ENCODE peak calls at places on chromosomes 16 and 17, in nine cellular contexts. N is activated naive CD4-positive, alpha-beta T cell treated with anti-CD3 and anti-CD28 coated beads, Interleukin-2, amount 10 ng/mL, durations not matched to agents 7 days and 5 days; S is activated gamma-delta T cell treated with anti-CD3 and anti-CD28 coated beads, Interleukin-2, amount 50 U/mL, for 16 hours; X is NCI-H2081; P is GDM1; J is T-helper 17 cell; E is endodermal cell; K is HTR-8/SVneo; U is DMS 273 treated with DMSO at 0.1 percent for 48 hours. F is an unnamed sample.
A peak's percentile ranks its signal among the peaks of the same experiment; 100 is the strongest.

GRCh38 chr16:50154369-50154947 is 1.4 kb downstream of the TENT4B start:
- DNase-seq in N (peak; percentile 37), S (no peak), X (no peak), P (no peak), J (no peak), E (peak; percentile 51), K (no peak), U (no peak), F (peak; percentile 42)

GRCh38 chr17:16943032-16943352 is 28.9 kb downstream of the TNFRSF13B start:
- DNase-seq in N (no peak), S (no peak), X (no peak), P (no peak), J (no peak), E (peak; percentile 47), K (no peak), U (no peak), F (no peak)

GRCh38 chr16:87608400-87608985 is 6.2 kb downstream of the JPH3 start:
- DNase-seq in N (peak; percentile 78), S (peak; percentile 14), X (no peak), P (no peak), J (no peak), E (peak; percentile 96), K (peak; percentile 73), U (no peak), F (peak; percentile 74)

GRCh38 chr17:30256756-30257506 is 21.4 kb upstream of the SLC6A4 start:
- DNase-seq in N (no peak), S (no peak), X (peak; percentile 30), P (no peak), J (no peak), E (no peak), K (no peak), U (no peak), F (peak; percentile 80)

GRCh38 chr16:5175263-5175662 is 77.7 kb upstream of the EEF2KMT start:
- DNase-seq in N (no peak), S (no peak), X (no peak), P (no peak), J (no peak), E (no peak), K (no peak), U (peak; percentile 21), F (no peak)

GRCh38 chr16:73717266-73718057 is 579.2 kb upstream of the PSMD7 start:
- DNase-seq in N (no peak), S (no peak), X (no peak), P (no peak), J (no peak), E (no peak), K (no peak), U (no peak), F (no peak)

GRCh38 chr16:6018848-6019489 is 921.4 kb upstream of the EEF2KMT start:
- DNase-seq in N (no peak), S (no peak), X (no peak), P (no peak), J (no peak), E (peak; percentile 72), K (no peak), U (no peak), F (no peak)

GRCh38 chr16:4315185-4316102 is at the start of gene GLIS2:
- DNase-seq in N (peak; percentile 55), S (no peak), X (peak; percentile 35), P (peak; percentile 17), J (peak; percentile 55), E (peak; percentile 90), K (peak; percentile 82), U (no peak), F (peak; percentile 84)

GRCh38 chr17:37490638-37491614 is 1.2 kb downstream of the DUSP14 start:
- DNase-seq in N (no peak), S (no peak), X (no peak), P (peak; percentile 14), J (no peak), E (peak; percentile 88), K (peak; percentile 91), U (peak; percentile 39), F (peak; percentile 93)

GRCh38 chr16:57627184-57627871 is 1.1 kb upstream of the ADGRG1 start:
- DNase-seq in N (no peak), S (no peak), X (no peak), P (no peak), J (no peak), E (peak; percentile 88), K (peak; percentile 74), U (peak; percentile 38), F (peak; percentile 94)

GRCh38 chr16:57976331-57976796 is 5.4 kb upstream of the CNGB1 start:
- DNase-seq in N (no peak), S (no peak), X (no peak), P (no peak), J (no peak), E (no peak), K (no peak), U (no peak), F (peak; percentile 57)

GRCh38 chr17:18285296-18285695 is 24.8 kb downstream of the MIEF2 start:
- DNase-seq in N (no peak), S (no peak), X (no peak), P (no peak), J (no peak), E (no peak), K (no peak), U (no peak), F (no peak)

GRCh38 chr16:82755570-82756282 is 129.0 kb downstream of the CDH13 start:
- DNase-seq in N (no peak), S (no peak), X (peak; percentile 1), P (no peak), J (no peak), E (peak; percentile 56), K (no peak), U (no peak), F (peak; percentile 27)

GRCh38 chr17:40442392-40443195 is 656 bp upstream of the IGFBP4 start:
- DNase-seq in N (no peak), S (no peak), X (no peak), P (no peak), J (no peak), E (no peak), K (peak; percentile 44), U (no peak), F (peak; percentile 72)

GRCh38 chr17:78144736-78145641 is 1.2 kb upstream of the C17orf99 start:
- DNase-seq in N (no peak), S (no peak), X (no peak), P (no peak), J (no peak), E (peak; percentile 53), K (no peak), U (no peak), F (no peak)

GRCh38 chr16:88924834-88925539 is 52.0 kb downstream of the CBFA2T3 start:
- DNase-seq in N (no peak), S (no peak), X (peak; percentile 79), P (no peak), J (no peak), E (peak; percentile 87), K (peak; percentile 92), U (peak; percentile 95), F (peak; percentile 97)

GRCh38 chr17:44033841-44034408 is 19.2 kb upstream of the TMEM101 start:
- DNase-seq in N (no peak), S (no peak), X (no peak), P (no peak), J (no peak), E (no peak), K (no peak), U (no peak), F (no peak)

GRCh38 chr17:17054636-17055035 is 12.4 kb downstream of the MPRIP start:
- DNase-seq in N (peak; percentile 13), S (no peak), X (no peak), P (no peak), J (no peak), E (no peak), K (no peak), U (no peak), F (no peak)

GRCh38 chr16:87114832-87115231 is 202.4 kb downstream of the C16orf95 start:
- DNase-seq in N (no peak), S (no peak), X (no peak), P (no peak), J (no peak), E (peak; percentile 22), K (no peak), U (no peak), F (no peak)

GRCh38 chr16:86257546-86257945 is 252.8 kb upstream of the FOXF1 start:
- DNase-seq in N (no peak), S (no peak), X (no peak), P (no peak), J (no peak), E (no peak), K (no peak), U (no peak), F (no peak)

GRCh38 chr17:50120475-50121253 is 9.3 kb downstream of the SAMD14 start:
- DNase-seq in N (no peak), S (no peak), X (no peak), P (no peak), J (no peak), E (no peak), K (no peak), U (no peak), F (no peak)

GRCh38 chr17:44599298-44600175 is 42.3 kb downstream of the FZD2 start:
- DNase-seq in N (no peak), S (no peak), X (no peak), P (no peak), J (no peak), E (peak; percentile 86), K (peak; percentile 93), U (no peak), F (peak; percentile 95)

GRCh38 chr17:44948315-44948795 is 782 bp upstream of the KIF18B start:
- DNase-seq in N (no peak), S (no peak), X (no peak), P (no peak), J (no peak), E (no peak), K (no peak), U (no peak), F (no peak)

GRCh38 chr17:54948380-54948779 is 20.1 kb downstream of the COX11 start:
- DNase-seq in N (no peak), S (no peak), X (no peak), P (no peak), J (no peak), E (no peak), K (peak; percentile 64), U (no peak), F (peak; percentile 90)

GRCh38 chr16:87765473-87765775 is 362 bp downstream of the KLHDC4 start:
- DNase-seq in N (peak; percentile 75), S (peak; percentile 61), X (no peak), P (no peak), J (peak; percentile 22), E (no peak), K (peak; percentile 14), U (no peak), F (peak; percentile 38)

GRCh38 chr17:78748730-78749317 is 33.2 kb downstream of the CYTH1 start:
- DNase-seq in N (peak; percentile 90), S (peak; percentile 63), X (peak; percentile 28), P (peak; percentile 80), J (peak; percentile 42), E (no peak), K (no peak), U (no peak), F (peak; percentile 86)

GRCh38 chr17:32350662-32351418 is 883 bp downstream of the ZNF207 start:
- DNase-seq in N (peak; percentile 65), S (no peak), X (peak; percentile 33), P (peak; percentile 9), J (peak; percentile 24), E (no peak), K (no peak), U (peak; percentile 18), F (peak; percentile 91)

GRCh38 chr16:53504161-53504663 is 1.2 kb upstream of the AKTIP start:
- DNase-seq in N (peak; percentile 49), S (no peak), X (peak; percentile 3), P (no peak), J (no peak), E (peak; percentile 71), K (no peak), U (no peak), F (peak; percentile 90)

GRCh38 chr16:56709686-56710040 is 20.3 kb upstream of the NUP93 start:
- DNase-seq in N (no peak), S (no peak), X (no peak), P (no peak), J (no peak), E (no peak), K (no peak), U (no peak), F (no peak)

GRCh38 chr16:54281535-54282201 is 4.9 kb downstream of the IRX3 start:
- DNase-seq in N (no peak), S (no peak), X (no peak), P (no peak), J (no peak), E (peak; percentile 71), K (no peak), U (no peak), F (no peak)

GRCh38 chr17:61196302-61196704 is 203.3 kb upstream of the TBX2 start:
- DNase-seq in N (no peak), S (no peak), X (no peak), P (no peak), J (no peak), E (no peak), K (no peak), U (no peak), F (no peak)

F was measured in GM23248.